ENCODE peak calls at places on chromosomes 4 and X, in six cellular contexts. I is NB4, Q is GM12878, D is HepG2, F is K562, C is endothelial cell of umbilical vein. S is an unnamed sample.

GRCh38 chrX:133897593-133898163 is 87.7 kb downstream of the GPC3 start:
- DNase-seq in C (no peak), D (no peak), Q (no peak), I (no peak), F (no peak), S (no peak)

GRCh38 chr4:89538886-89539285 is 231.3 kb upstream of the GPRIN3 start:
- DNase-seq in I (no peak), C (peak; percentile 94), F (no peak), Q (no peak), D (no peak), S (no peak)

GRCh38 chr4:170623899-170624298 is 534.1 kb upstream of the AADAT start:
- DNase-seq in I (no peak), D (no peak), Q (no peak), C (no peak), F (no peak), S (no peak)

GRCh38 chr4:156718226-156718625 is 253.4 kb downstream of the PDGFC start:
- DNase-seq in I (no peak), C (no peak), F (no peak), D (no peak), Q (no peak), S (no peak)

GRCh38 chr4:82479562-82479961 is 49.2 kb downstream of the ENOPH1 start:
- DNase-seq in C (no peak), Q (no peak), I (no peak), F (no peak), D (no peak), S (no peak)

GRCh38 chrX:39501822-39502221 is 595.9 kb downstream of the BCOR start:
- DNase-seq in C (no peak), Q (no peak), D (no peak), I (no peak), F (no peak), S (no peak)

GRCh38 chr4:168197926-168198325 is 105.6 kb downstream of the ANXA10 start:
- DNase-seq in F (no peak), I (no peak), C (peak; percentile 14), D (no peak), Q (no peak), S (no peak)

GRCh38 chrX:18886344-18887161 is 97.4 kb downstream of the PHKA2 start:
- DNase-seq in Q (peak; percentile 66), C (peak; percentile 59), I (peak; percentile 78), D (peak; percentile 22), F (peak; percentile 61), S (peak; percentile 52)

GRCh38 chrX:96611619-96612362 is 72.9 kb upstream of the DIAPH2 start:
- DNase-seq in I (no peak), F (no peak), D (no peak), Q (no peak), C (no peak), S (no peak)

DNA sequence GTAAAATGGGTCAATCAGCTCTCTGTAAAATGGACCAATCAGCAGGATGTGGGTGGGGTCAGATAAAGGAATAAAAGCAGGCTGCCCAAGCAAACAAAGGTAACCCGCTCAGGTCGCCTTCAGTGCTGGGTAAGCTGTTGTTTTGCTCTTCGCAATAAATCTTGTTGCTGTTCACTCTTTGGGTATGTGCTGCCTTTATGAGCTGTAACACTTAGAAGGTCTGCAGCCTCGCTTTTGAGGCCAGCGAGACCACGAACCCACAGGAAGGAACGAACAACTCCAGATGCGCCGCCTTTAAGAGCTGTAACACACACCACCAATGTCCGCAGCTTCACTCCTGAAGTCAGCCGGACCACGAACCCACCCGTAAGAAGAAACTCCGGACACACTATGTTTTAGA is 11.5 kb upstream of the CAMK2D start:
- DNase-seq in D (no peak), F (no peak), Q (no peak), C (no peak), I (peak; percentile 71), S (no peak)
- TF ChIP-seq MYC in D (no peak), F (no peak), Q (no peak), C (no peak), I (no peak), S (no peak)

DNA sequence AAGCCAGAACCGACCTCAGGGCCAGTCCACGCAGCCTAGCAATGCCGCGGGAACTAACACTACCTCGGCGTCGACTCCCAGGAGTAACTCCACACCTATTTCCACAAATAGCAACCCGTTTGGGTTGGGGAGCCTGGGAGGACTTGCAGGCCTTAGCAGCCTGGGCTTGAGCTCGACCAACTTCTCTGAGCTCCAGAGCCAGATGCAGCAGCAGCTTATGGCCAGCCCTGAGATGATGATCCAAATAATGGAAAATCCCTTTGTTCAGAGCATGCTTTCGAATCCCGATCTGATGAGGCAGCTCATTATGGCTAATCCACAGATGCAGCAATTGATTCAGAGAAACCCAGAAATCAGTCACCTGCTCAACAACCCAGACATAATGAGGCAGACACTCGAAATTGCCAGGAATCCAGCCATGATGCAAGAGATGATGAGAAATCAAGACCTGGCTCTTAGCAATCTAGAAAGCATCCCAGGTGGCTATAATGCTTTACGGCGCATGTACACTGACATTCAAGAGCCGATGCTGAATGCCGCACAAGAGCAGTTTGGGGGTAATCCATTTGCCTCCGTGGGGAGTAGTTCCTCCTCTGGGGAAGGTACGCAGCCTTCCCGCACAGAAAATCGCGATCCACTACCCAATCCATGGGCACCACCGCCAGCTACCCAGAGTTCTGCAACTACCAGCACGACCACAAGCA is 907 bp downstream of the UBQLN2 start:
- DNase-seq in C (peak; percentile 40), Q (no peak), D (peak; percentile 2), F (peak; percentile 7), I (peak; percentile 7), S (no peak)
- TF ChIP-seq MYC in C (no peak), Q (no peak), D (no peak), F (no peak), I (no peak), S (no peak)

DNA sequence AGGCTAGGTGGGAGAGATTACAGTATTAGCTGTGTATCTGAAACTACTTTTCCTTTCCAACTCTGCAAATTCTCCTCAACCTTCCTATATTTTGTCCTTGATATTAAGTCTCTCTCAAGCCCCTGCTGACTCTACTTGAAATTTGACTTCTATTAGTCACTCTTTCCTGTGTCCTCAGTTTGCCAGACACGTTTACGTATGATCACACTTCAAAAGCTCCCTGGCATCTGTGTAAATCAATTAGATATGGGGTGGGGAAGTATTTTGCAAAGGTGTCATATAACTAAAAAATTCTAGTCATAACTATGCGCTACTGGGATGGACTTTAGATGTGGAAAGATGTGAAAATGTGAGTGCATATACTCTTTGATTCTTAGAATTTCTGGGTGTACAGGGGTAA is 67.4 kb upstream of the ARHGAP24 start:
- DNase-seq in Q (no peak), I (no peak), C (peak; percentile 30), F (no peak), D (no peak), S (no peak)
- TF ChIP-seq MYC in Q (no peak), I (no peak), C (no peak), F (no peak), D (no peak), S (no peak)

DNA sequence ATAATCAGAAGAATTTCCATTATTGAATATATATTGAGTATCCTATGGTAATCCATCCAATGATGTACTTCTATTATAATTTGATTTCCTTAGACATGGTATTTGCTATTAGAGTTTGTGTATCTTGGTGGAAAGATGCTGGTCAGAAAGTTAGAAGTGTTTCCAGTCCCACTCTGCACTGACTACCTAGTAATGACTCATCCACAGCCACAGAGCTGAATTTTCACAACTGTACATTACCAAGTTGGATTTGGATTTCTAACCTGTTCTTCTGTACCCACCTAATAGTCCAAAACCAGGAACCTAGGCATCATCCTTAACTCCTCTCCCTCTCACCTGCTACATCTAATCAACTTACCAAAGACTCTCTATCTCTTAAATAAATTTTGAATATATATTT is 145.4 kb downstream of the REELD1 start:
- DNase-seq in C (no peak), I (no peak), F (no peak), D (no peak), Q (no peak), S (no peak)
- TF ChIP-seq MYC in C (no peak), I (no peak), F (no peak), D (no peak), Q (no peak), S (no peak)

DNA sequence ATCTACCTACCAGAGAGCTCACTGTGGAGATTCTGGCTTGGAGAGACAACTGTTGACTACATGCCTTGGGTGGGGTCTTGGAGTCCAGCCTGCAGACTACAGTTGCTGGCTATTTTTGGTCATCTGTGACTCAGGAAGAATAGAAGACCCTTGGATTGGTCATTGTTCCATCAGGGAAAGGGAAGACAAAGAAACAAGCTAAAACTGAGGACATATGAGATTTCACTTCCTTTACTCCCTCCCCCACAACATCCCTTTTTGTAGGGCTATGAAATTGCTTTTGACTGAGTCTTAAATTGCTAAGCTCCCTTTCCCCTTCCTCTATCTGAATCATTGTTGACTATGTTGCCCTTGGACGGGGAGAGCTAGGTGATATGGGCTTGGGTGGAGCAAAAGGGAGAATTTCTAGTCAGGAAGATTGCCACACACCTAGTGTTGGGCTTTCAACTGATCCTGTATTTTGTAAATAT is 11.7 kb downstream of the MSN start:
- DNase-seq in D (no peak), Q (no peak), I (peak; percentile 68), F (no peak), C (peak; percentile 83), S (no peak)
- TF ChIP-seq MYC in D (no peak), Q (no peak), I (no peak), F (no peak), C (no peak), S (no peak)

DNA sequence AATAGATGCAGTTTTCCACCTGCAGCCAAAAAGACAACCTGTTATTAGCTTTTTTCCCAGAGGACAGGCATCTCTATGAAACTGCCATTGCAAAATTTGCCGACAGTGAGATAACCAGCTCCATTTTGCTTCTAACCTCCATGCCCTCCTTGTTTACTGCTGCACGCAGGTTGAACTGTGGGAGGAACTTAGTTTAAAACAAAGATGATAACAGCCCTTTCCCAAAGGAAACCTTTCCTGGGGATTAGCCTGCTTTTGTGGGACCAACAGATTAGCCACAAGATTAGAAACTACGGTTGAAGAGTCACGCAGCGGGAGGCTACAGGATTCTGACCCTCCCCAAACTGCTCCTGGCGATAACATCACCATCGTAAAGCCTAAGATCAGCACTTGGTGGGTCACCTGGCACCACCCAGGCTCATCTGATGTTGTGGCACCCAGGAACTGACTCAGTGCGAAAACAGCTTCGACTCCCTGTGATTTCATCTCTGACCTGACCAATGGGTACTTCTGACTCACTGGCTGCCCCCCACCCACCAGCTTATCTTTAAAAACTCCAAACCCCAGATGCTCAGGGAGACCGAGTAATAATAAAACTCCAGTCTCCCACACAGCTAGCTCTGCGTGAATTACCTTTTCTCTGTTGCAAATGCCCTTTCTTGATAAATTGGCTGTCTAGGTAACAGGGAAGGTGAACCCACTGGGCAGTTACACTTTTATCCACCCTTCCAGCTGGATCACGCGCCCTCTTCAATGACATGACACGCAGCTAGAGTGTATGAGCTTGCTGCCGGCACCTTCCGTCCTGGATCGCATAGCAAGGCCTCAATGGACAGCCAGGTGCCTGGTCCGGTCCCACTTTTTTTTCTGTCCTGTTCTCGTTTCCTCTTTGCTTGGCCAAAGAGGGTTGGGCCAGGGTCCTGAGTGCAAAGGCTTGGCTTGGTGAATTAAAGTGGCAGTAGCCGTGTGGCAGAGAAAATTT is 27.2 kb downstream of the NOP14 start:
- DNase-seq in C (no peak), F (no peak), Q (peak; percentile 57), I (peak; percentile 80), D (no peak), S (no peak)
- TF ChIP-seq MYC in C (no peak), F (no peak), Q (no peak), I (no peak), D (no peak), S (no peak)